ENCODE peak calls at places on chromosome 2, in six cellular contexts. Y is hepatocyte; E is ovary; C is effector memory CD4-positive, alpha-beta T cell; G is A673; I is OCI-LY7. M is an unnamed sample.

GRCh38 chr2:210863283-210863682 is 306.9 kb downstream of the CPS1 start:
- DNase-seq in C (no peak), Y (no peak), E (no peak), G (no peak), I (no peak), M (no peak)

GRCh38 chr2:230360028-230360427 is 33.0 kb downstream of the SP140L start:
- DNase-seq in Y (no peak), E (no peak), G (no peak), I (no peak), C (no peak), M (no peak)

GRCh38 chr2:11532434-11533055 is 1.3 kb upstream of the GREB1 start:
- DNase-seq in C (no peak), E (peak; percentile 40), G (no peak), Y (no peak), I (no peak), M (no peak)

GRCh38 chr2:120597595-120598193 is 138.0 kb upstream of the GLI2 start:
- DNase-seq in Y (no peak), G (no peak), C (no peak), E (no peak), I (no peak), M (no peak)

GRCh38 chr2:40451926-40452605 is at the start of gene SLC8A1:
- DNase-seq in Y (peak; percentile 54), G (peak; percentile 28), I (peak; percentile 44), E (peak; percentile 21), C (no peak), M (peak; percentile 29)

GRCh38 chr2:144516981-144517824 is 2.7 kb downstream of the ZEB2 start:
- DNase-seq in C (peak; percentile 15), E (peak; percentile 65), G (peak; percentile 83), I (peak; percentile 64), Y (peak; percentile 76), M (peak; percentile 17)

GRCh38 chr2:66574701-66575624 is 140.0 kb downstream of the MEIS1 start:
- DNase-seq in G (peak; percentile 97), I (peak; percentile 16), C (no peak), Y (peak; percentile 87), E (peak; percentile 81), M (peak; percentile 28)

GRCh38 chr2:82797469-82797868 is 1661.6 kb downstream of the SUCLG1 start:
- DNase-seq in G (no peak), C (no peak), I (no peak), E (no peak), Y (no peak), M (no peak)

GRCh38 chr2:119387381-119388129 is 20.8 kb downstream of the DBI start:
- DNase-seq in C (no peak), I (no peak), E (peak; percentile 60), G (peak; percentile 94), Y (peak; percentile 34), M (peak; percentile 60)

GRCh38 chr2:229733606-229734205 is 19.4 kb upstream of the DNER start:
- DNase-seq in Y (no peak), G (no peak), C (no peak), E (no peak), I (no peak), M (no peak)

GRCh38 chr2:44937688-44938240 is 3.7 kb upstream of the SIX3 start:
- DNase-seq in G (peak; percentile 46), E (no peak), I (no peak), C (no peak), Y (no peak), M (no peak)

GRCh38 chr2:231998046-231998445 is 36.5 kb downstream of the DIS3L2 start:
- DNase-seq in G (no peak), E (no peak), C (no peak), Y (no peak), I (no peak), M (no peak)

DNA sequence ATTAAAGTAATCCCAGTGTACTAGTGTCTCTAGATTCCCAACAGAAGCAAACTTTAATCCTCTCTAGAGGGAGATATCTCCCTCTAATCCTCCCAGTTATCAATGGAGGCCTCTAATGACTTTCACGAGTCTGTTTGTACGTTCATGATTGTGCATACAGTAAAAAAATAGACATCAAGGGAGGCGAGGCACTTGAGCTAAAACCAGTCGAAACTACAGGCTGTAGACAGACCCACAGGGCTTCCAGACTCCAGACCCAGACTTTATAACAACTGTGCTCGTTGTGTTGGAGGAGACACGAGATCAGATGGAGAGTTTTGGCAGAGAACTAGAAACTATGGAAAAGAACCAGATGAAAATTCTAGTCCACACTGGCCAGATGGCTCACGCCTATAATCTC is 7.0 kb downstream of the DGKD start:
- DNase-seq in Y (no peak), I (no peak), G (no peak), C (no peak), E (no peak), M (no peak)
- H3K4me1 ChIP-seq in Y (peaks cover 6% of the 10 kb centered on the region), I (peaks cover 93% of the 10 kb centered on the region), G (peaks cover 18% of the 10 kb centered on the region), C (peaks cover 8% of the 10 kb centered on the region), E (peaks cover 3% of the 10 kb centered on the region), M (peaks cover 6% of the 10 kb centered on the region)

GRCh38 chr2:223889133-223889769 is 51.9 kb upstream of the AP1S3 start:
- DNase-seq in I (no peak), E (no peak), G (no peak), C (no peak), Y (no peak), M (no peak)

GRCh38 chr2:223896751-223897320 is 48.3 kb downstream of the WDFY1 start:
- DNase-seq in I (peak; percentile 63), E (no peak), G (no peak), C (no peak), Y (no peak), M (no peak)

GRCh38 chr2:223897669-223898314 is 47.3 kb downstream of the WDFY1 start:
- DNase-seq in I (peak; percentile 5), E (no peak), C (no peak), G (no peak), Y (no peak), M (no peak)

GRCh38 chr2:223894968-223895367 is 50.2 kb downstream of the WDFY1 start:
- DNase-seq in C (no peak), I (peak; percentile 13), Y (no peak), E (no peak), G (no peak), M (peak; percentile 82)

DNA sequence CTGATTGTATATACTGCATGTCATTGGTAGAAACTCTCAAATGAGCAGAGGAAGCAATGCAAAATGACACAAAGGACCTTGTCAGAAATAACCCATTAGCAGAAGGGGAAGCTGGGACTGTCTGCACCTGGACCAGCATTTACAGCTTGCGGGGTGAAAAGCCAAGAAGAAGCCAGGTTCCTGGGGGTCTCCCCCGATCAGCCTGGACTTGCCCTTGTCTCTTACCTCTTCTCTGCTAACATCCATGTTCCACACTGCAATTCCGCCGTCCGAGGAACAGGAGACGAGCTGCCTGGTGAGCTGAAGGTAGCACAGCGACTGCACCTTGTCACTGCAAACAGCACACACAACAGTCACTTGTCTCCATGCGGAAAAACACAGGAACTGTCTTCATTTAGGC is 51.1 kb downstream of the WDFY1 start:
- DNase-seq in E (no peak), I (peak; percentile 80), G (no peak), Y (no peak), C (no peak), M (no peak)
- H3K4me1 ChIP-seq in E (no peaks in the 10 kb centered on the region), I (peaks cover 65% of the 10 kb centered on the region), G (peaks cover 2% of the 10 kb centered on the region), Y (no peaks in the 10 kb centered on the region), C (no peaks in the 10 kb centered on the region), M (peaks cover 2% of the 10 kb centered on the region)

GRCh38 chr2:42091671-42092070 is 43.9 kb downstream of the PKDCC start:
- DNase-seq in G (no peak), I (no peak), C (no peak), E (no peak), Y (no peak), M (no peak)

GRCh38 chr2:42090216-42090615 is 42.4 kb downstream of the PKDCC start:
- DNase-seq in Y (no peak), G (no peak), C (no peak), I (no peak), E (no peak), M (no peak)

GRCh38 chr2:42089340-42089925 is 41.6 kb downstream of the PKDCC start:
- DNase-seq in Y (peak; percentile 67), I (peak; percentile 71), G (peak; percentile 72), C (peak; percentile 63), E (peak; percentile 67), M (no peak)

GRCh38 chr2:42094114-42094513 is 46.3 kb downstream of the PKDCC start:
- DNase-seq in G (no peak), E (no peak), Y (no peak), I (no peak), C (no peak), M (no peak)

DNA sequence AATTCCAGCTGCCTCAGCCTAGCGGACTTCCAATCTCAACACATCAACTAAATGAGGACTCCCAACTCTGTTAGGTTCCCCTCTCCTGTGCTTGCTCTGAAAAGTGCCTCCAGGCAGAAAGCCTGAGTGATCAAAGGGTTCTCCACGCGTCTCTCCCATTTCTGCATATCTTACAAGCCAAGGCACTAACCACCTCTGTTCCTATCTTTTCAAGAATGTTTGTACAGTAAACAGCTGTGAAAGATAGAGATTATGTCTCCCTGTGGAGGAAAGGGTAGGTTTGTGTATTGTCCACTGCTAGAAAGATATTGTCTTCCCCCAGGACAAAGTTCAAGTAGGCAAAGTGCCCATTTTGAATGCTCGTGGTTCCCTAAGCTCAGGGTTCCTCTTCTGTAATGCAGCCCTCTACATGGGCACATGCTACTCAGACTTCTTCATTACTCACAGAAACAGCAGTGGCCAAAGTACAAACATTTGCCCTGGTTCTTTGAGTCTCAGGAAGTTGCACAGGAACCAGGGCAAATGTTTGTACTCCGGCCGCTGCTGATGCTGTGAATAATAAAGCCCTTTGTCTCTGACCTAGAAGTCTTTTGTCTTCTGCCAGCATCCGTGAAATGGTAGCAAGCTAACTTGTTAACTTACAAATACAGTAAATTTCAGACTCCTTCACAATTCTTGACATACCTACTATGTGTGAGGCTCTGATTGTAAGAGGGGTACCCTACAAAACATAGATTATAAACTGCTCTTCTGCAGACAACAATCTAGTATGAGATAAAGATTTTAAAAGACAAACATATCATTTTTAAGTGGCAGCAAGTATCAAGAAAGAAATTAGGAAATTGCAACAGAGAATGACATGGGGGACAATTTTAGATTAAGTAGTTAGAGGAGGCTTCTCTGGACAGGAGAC is 44.5 kb downstream of the PKDCC start:
- DNase-seq in C (no peak), G (no peak), Y (peak; percentile 66), E (no peak), I (no peak), M (peak; percentile 94)
- H3K4me1 ChIP-seq in C (peaks cover 5% of the 10 kb centered on the region), G (peaks cover 4% of the 10 kb centered on the region), Y (peaks cover 18% of the 10 kb centered on the region), E (no peaks in the 10 kb centered on the region), I (no peaks in the 10 kb centered on the region), M (no peaks in the 10 kb centered on the region)

GRCh38 chr2:218003265-218003950 is 613 bp upstream of the TNS1 start:
- DNase-seq in Y (peak; percentile 54), G (peak; percentile 68), C (no peak), I (no peak), E (peak; percentile 80), M (no peak)

GRCh38 chr2:218005028-218005427 is 2.2 kb upstream of the TNS1 start:
- DNase-seq in G (no peak), Y (no peak), I (no peak), C (no peak), E (no peak), M (no peak)

GRCh38 chr2:218003994-218004419 is 1.2 kb upstream of the TNS1 start:
- DNase-seq in Y (peak; percentile 68), G (no peak), E (peak; percentile 89), I (no peak), C (no peak), M (no peak)

GRCh38 chr2:218006741-218007140 is 3.9 kb upstream of the TNS1 start:
- DNase-seq in E (peak; percentile 81), C (no peak), G (no peak), I (no peak), Y (peak; percentile 36), M (no peak)

DNA sequence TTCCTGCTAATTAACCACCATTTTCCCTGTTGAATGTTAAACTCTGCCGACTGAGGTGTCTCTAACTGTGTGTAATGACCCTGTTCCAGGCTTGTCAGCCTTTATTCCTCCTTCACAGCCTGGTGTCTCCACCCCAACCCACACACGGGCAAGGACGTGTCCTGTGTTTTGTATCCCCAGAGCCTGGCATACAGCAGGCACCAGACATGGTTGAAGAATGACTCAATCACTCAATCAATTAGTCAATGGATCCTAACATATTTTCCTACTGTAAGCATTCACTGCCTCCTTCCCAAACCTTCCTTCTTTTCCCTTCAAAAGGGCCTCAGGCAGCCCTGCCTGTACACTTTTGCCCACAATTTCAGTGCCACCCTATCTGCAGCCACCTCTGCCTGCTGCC is 2.7 kb upstream of the TNS1 start:
- DNase-seq in I (no peak), C (no peak), E (no peak), Y (no peak), G (no peak), M (no peak)
- H3K4me1 ChIP-seq in I (no peaks in the 10 kb centered on the region), C (no peaks in the 10 kb centered on the region), E (peaks cover 21% of the 10 kb centered on the region), Y (peaks cover 20% of the 10 kb centered on the region), G (peaks cover 65% of the 10 kb centered on the region), M (no peaks in the 10 kb centered on the region)

M was measured in small intestine.